ENCODE peak calls at places on chromosomes 4 and X, in eight cellular contexts. E, B, P, O, I, H, L and Z are unnamed samples.

GRCh38 chr4:20528508-20528907 is 171.8 kb upstream of the PACRGL start:
- DNase-seq in E (no peak), B (no peak), P (peak; percentile 16), O (no peak), I (no peak), H (no peak), L (no peak), Z (no peak)

GRCh38 chrX:154458954-154459829 is 1.1 kb downstream of the PLXNA3 start:
- DNase-seq in E (no peak), B (peak; percentile 64), P (no peak), O (no peak), I (no peak), H (no peak), L (peak; percentile 36), Z (peak; percentile 53)

GRCh38 chrX:154396948-154397887 is 959 bp upstream of the RPL10 start:
- DNase-seq in E (peak; percentile 63), B (peak; percentile 86), P (peak; percentile 47), O (peak; percentile 67), I (no peak), H (no peak), L (peak; percentile 77), Z (peak; percentile 58)

GRCh38 chrX:153443476-153444332 is 2.2 kb downstream of the TREX2 start:
- DNase-seq in E (no peak), B (no peak), P (no peak), O (no peak), I (no peak), H (no peak), L (no peak), Z (no peak)

GRCh38 chrX:53280703-53281320 is 572 bp downstream of the IQSEC2 start:
- DNase-seq in E (no peak), B (peak; percentile 85), P (peak; percentile 36), O (no peak), I (no peak), H (no peak), L (no peak), Z (no peak)

GRCh38 chr4:89353514-89353913 is 45.9 kb upstream of the GPRIN3 start:
- DNase-seq in E (no peak), B (no peak), P (no peak), O (no peak), I (no peak), H (no peak), L (no peak), Z (no peak)

GRCh38 chr4:158818595-158818994 is 49.8 kb downstream of the FNIP2 start:
- DNase-seq in E (no peak), B (no peak), P (no peak), O (no peak), I (no peak), H (no peak), L (no peak), Z (no peak)

GRCh38 chrX:52363247-52363883 is 5.5 kb upstream of the XAGE2 start:
- DNase-seq in E (no peak), B (no peak), P (no peak), O (no peak), I (no peak), H (no peak), L (no peak), Z (peak; percentile 6)

GRCh38 chr4:176287546-176287945 is 18.5 kb upstream of the ASB5 start:
- DNase-seq in E (no peak), B (no peak), P (no peak), O (no peak), I (no peak), H (no peak), L (no peak), Z (no peak)

GRCh38 chr4:124970011-124970410 is 257.5 kb upstream of the ANKRD50 start:
- DNase-seq in E (no peak), B (no peak), P (peak; percentile 77), O (no peak), I (no peak), H (no peak), L (no peak), Z (no peak)

GRCh38 chr4:1194028-1194900 is 21.9 kb upstream of the SPON2 start:
- DNase-seq in E (peak; percentile 62), B (peak; percentile 87), P (peak; percentile 53), O (no peak), I (no peak), H (no peak), L (peak; percentile 39), Z (no peak)

GRCh38 chrX:106959897-106960296 is 39.7 kb downstream of the CLDN2 start:
- DNase-seq in E (no peak), B (no peak), P (peak; percentile 56), O (no peak), I (no peak), H (no peak), L (no peak), Z (no peak)

GRCh38 chr4:76782837-76783236 is 115.1 kb downstream of the SOWAHB start:
- DNase-seq in E (no peak), B (no peak), P (peak; percentile 87), O (no peak), I (no peak), H (no peak), L (no peak), Z (no peak)

GRCh38 chr4:113292371-113293042 is 243.1 kb downstream of the ANK2 start:
- DNase-seq in E (peak; percentile 88), B (peak; percentile 57), P (peak; percentile 66), O (no peak), I (no peak), H (peak; percentile 63), L (peak; percentile 58), Z (no peak)